ENCODE peak calls at places on chromosome 11, in six cellular contexts. M is H1; E is HAP-1; A is mucosa of descending colon; V is cardiac muscle cell; S is CD8-positive, alpha-beta memory T cell. C is an unnamed sample.

GRCh38 chr11:47616726-47617416 is 22.7 kb upstream of the C1QTNF4 start:
- DNase-seq in S (no peak), A (no peak), E (peak; percentile 47), M (no peak), V (peak; percentile 75), C (no peak)

GRCh38 chr11:12195773-12196172 is 85.4 kb downstream of the MICAL2 start:
- DNase-seq in A (no peak), E (no peak), V (no peak), S (peak; percentile 71), M (no peak), C (no peak)

GRCh38 chr11:66592457-66593302 is at the start of the genes CCDC87 and CCS:
- DNase-seq in A (peak; percentile 99), M (peak; percentile 85), S (peak; percentile 99), E (peak; percentile 99), V (peak; percentile 97), C (peak; percentile 92)

GRCh38 chr11:102216433-102217163 is 100.7 kb upstream of the BIRC3 start:
- DNase-seq in E (no peak), A (no peak), S (no peak), M (no peak), V (no peak), C (no peak)

GRCh38 chr11:34558211-34558610 is 44.6 kb upstream of the ELF5 start:
- DNase-seq in A (no peak), E (no peak), V (no peak), M (no peak), S (no peak), C (no peak)

GRCh38 chr11:27390959-27391326 is 27.9 kb upstream of the CCDC34 start:
- DNase-seq in E (no peak), S (no peak), A (no peak), V (no peak), M (no peak), C (no peak)

GRCh38 chr11:93248602-93249001 is 50.8 kb upstream of the SLC36A4 start:
- DNase-seq in A (no peak), M (no peak), E (no peak), S (no peak), V (no peak), C (no peak)

GRCh38 chr11:56292154-56292553 is at the start of gene OR8H1:
- DNase-seq in S (no peak), M (no peak), A (no peak), V (no peak), E (no peak), C (no peak)

GRCh38 chr11:67535577-67535976 is 12.3 kb upstream of the CABP2 start:
- DNase-seq in V (no peak), M (no peak), S (no peak), A (no peak), E (no peak), C (no peak)

GRCh38 chr11:16280256-16280682 is 76.1 kb downstream of the SOX6 start:
- DNase-seq in E (peak; percentile 82), S (no peak), A (peak; percentile 92), M (no peak), V (no peak), C (no peak)

GRCh38 chr11:114618139-114618538 is 22.6 kb upstream of the NXPE4 start:
- DNase-seq in S (no peak), M (no peak), E (no peak), A (no peak), V (no peak), C (no peak)

GRCh38 chr11:10272132-10272531 is 21.9 kb downstream of the SBF2 start:
- DNase-seq in M (no peak), E (no peak), A (no peak), S (no peak), V (no peak), C (no peak)

GRCh38 chr11:43359432-43359818 is 705 bp downstream of the TTC17 start:
- DNase-seq in A (no peak), S (no peak), M (no peak), V (peak; percentile 42), E (peak; percentile 29), C (peak; percentile 23)

GRCh38 chr11:25211635-25212251 is 714.9 kb downstream of the LUZP2 start:
- DNase-seq in M (no peak), E (no peak), V (no peak), A (no peak), S (no peak), C (no peak)

GRCh38 chr11:27770576-27770975 is 70.3 kb upstream of the BDNF start:
- DNase-seq in M (no peak), S (no peak), A (no peak), E (no peak), V (no peak), C (no peak)

GRCh38 chr11:12318791-12319733 is 58.3 kb upstream of the PARVA start:
- DNase-seq in A (no peak), E (peak; percentile 86), S (no peak), M (no peak), V (no peak), C (no peak)

GRCh38 chr11:60310407-60310998 is 16.6 kb upstream of the MS4A6E start:
- DNase-seq in A (no peak), M (no peak), V (no peak), S (no peak), E (no peak), C (no peak)

GRCh38 chr11:110305169-110306018 is 9.0 kb upstream of the RDX start:
- DNase-seq in M (no peak), S (no peak), V (no peak), E (no peak), A (no peak), C (no peak)

GRCh38 chr11:114311946-114312345 is 15.7 kb downstream of the NNMT start:
- DNase-seq in S (no peak), V (no peak), M (no peak), E (no peak), A (no peak), C (no peak)

GRCh38 chr11:115159122-115159665 is 345.0 kb downstream of the CADM1 start:
- DNase-seq in M (no peak), A (no peak), V (no peak), S (no peak), E (no peak), C (no peak)

GRCh38 chr11:129375731-129376657 is at the start of gene BARX2:
- DNase-seq in V (peak; percentile 89), A (peak; percentile 88), E (peak; percentile 34), M (no peak), S (no peak), C (peak; percentile 74)

GRCh38 chr11:2199466-2200341 is 28.1 kb upstream of the TH start:
- DNase-seq in A (peak; percentile 25), V (no peak), E (no peak), S (no peak), M (no peak), C (no peak)

GRCh38 chr11:73760066-73760679 is 701 bp downstream of the RAB6A start:
- DNase-seq in A (peak; percentile 69), V (peak; percentile 34), M (no peak), S (no peak), E (peak; percentile 49), C (no peak)

GRCh38 chr11:70603064-70603755 is 204.9 kb downstream of the CTTN start:
- DNase-seq in E (no peak), S (no peak), A (no peak), V (no peak), M (no peak), C (no peak)

GRCh38 chr11:102545701-102546100 is 15.2 kb upstream of the MMP7 start:
- DNase-seq in V (no peak), E (no peak), A (no peak), M (no peak), S (no peak), C (no peak)

GRCh38 chr11:63516109-63516508 is 10.2 kb downstream of the LGALS12 start:
- DNase-seq in V (no peak), E (no peak), A (no peak), M (no peak), S (no peak), C (no peak)

GRCh38 chr11:78786086-78786485 is 211.4 kb upstream of the NARS2 start:
- DNase-seq in M (no peak), E (no peak), A (no peak), S (no peak), V (no peak), C (no peak)

GRCh38 chr11:17779861-17780594 is 45.4 kb downstream of the KCNC1 start:
- DNase-seq in A (no peak), S (peak; percentile 28), M (no peak), V (no peak), E (no peak), C (no peak)

GRCh38 chr11:66432597-66432996 is 6.1 kb downstream of the MRPL11 start:
- DNase-seq in M (no peak), V (no peak), S (no peak), A (no peak), E (no peak), C (no peak)

GRCh38 chr11:110908401-110909106 is 196.3 kb upstream of the ARHGAP20 start:
- DNase-seq in A (no peak), V (no peak), E (no peak), M (no peak), S (no peak), C (no peak)

GRCh38 chr11:22785251-22785650 is 44.4 kb downstream of the SVIP start:
- DNase-seq in A (no peak), E (no peak), V (no peak), M (no peak), S (no peak), C (no peak)

GRCh38 chr11:20406484-20406883 is 19.0 kb downstream of the PRMT3 start:
- DNase-seq in M (no peak), A (no peak), E (no peak), S (no peak), V (no peak), C (no peak)
- H3K36me3 ChIP-seq in M (peaks cover 21% of the 10 kb centered on the region), A (no peaks in the 10 kb centered on the region), E (peaks cover 49% of the 10 kb centered on the region), S (peaks cover 13% of the 10 kb centered on the region), V (peaks cover 30% of the 10 kb centered on the region), C (peaks cover 2% of the 10 kb centered on the region)

DNA sequence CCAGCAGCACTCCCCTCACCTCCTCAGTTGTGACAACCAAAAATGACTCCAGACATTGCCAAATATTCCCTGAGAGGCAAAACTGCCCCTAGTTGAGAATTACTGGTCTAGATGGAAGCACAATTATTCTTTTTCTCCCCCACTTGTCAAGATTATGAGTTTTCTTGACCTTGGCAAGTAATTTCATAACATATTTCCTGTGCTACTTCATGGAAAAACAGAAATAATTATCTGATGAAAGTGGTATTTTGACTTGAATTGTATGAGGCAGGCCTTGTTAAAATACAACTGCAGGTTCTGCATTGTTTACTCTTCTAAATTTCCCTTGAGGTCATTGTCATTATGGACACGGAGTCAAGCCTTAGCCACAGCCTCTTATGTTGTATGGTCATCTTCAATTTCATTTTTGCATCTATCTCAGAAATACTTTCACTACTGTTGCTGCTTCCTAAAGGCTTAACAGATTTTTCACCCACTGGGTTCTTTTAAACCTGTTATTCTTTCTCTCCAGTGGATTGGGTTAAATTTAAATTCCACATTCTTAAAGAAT is 32.2 kb upstream of the LDLRAD3 start:
- DNase-seq in S (no peak), A (no peak), E (no peak), M (no peak), V (no peak), C (no peak)
- H3K36me3 ChIP-seq in S (no peaks in the 10 kb centered on the region), A (no peaks in the 10 kb centered on the region), E (no peaks in the 10 kb centered on the region), M (no peaks in the 10 kb centered on the region), V (no peaks in the 10 kb centered on the region), C (no peaks in the 10 kb centered on the region)

GRCh38 chr11:45857834-45858492 is 10.7 kb downstream of the CRY2 start:
- DNase-seq in E (no peak), V (peak; percentile 61), M (no peak), A (no peak), S (no peak), C (no peak)
- H3K36me3 ChIP-seq in E (peaks cover 27% of the 10 kb centered on the region), V (peaks cover 21% of the 10 kb centered on the region), M (peaks cover 8% of the 10 kb centered on the region), A (peaks cover 11% of the 10 kb centered on the region), S (peaks cover 80% of the 10 kb centered on the region), C (peaks cover 70% of the 10 kb centered on the region)

DNA sequence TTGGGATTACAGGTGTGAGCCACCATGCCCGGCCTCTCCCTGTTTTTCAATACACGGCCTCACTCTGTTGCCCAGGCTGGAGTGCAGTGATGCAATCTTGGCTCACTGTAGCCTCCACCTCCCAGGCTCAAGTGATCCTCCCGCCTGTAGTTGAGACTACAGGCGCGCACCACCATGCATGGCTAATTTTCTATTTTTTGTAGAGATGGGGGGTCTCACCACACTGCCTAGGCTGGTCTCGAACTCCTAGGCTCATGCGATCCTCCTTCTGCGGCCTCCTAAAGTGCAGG is 11.5 kb downstream of the GATD1 start:
- DNase-seq in A (no peak), M (no peak), S (no peak), E (no peak), V (no peak), C (no peak)
- H3K36me3 ChIP-seq in A (no peaks in the 10 kb centered on the region), M (peaks cover 35% of the 10 kb centered on the region), S (peaks cover 25% of the 10 kb centered on the region), E (peaks cover 75% of the 10 kb centered on the region), V (peaks cover 18% of the 10 kb centered on the region), C (peaks cover 79% of the 10 kb centered on the region)